ENCODE peak calls at places on chromosome 15, in six cellular contexts. A is stomach; I is cardiac fibroblast; J is kidney; V is Right ventricle myocardium superior; L is activated T-helper 1 cell treated with anti-CD3 and anti-CD28 coated beads, Interleukin-2, amount 50 U/mL, for 16 hours. B is an unnamed sample.

GRCh38 chr15:65058394-65059368 is 9.1 kb downstream of the RASL12 start:
- DNase-seq in A (no peak), I (no peak), J (no peak), V (no peak), L (no peak), B (no peak)

GRCh38 chr15:39468341-39468740 is 112.5 kb upstream of the THBS1 start:
- DNase-seq in A (no peak), I (no peak), J (no peak), V (no peak), L (no peak), B (no peak)

GRCh38 chr15:48939686-48940085 is 24.0 kb downstream of the SHC4 start:
- DNase-seq in A (no peak), I (peak; percentile 98), J (no peak), V (no peak), L (no peak), B (no peak)

GRCh38 chr15:88018865-88019626 is 237.5 kb downstream of the NTRK3 start:
- DNase-seq in A (no peak), I (peak; percentile 2), J (no peak), V (no peak), L (no peak), B (no peak)

GRCh38 chr15:74958320-74958907 is 1.8 kb upstream of the RPP25 start:
- DNase-seq in A (peak; percentile 81), I (peak; percentile 34), J (peak; percentile 88), V (peak; percentile 82), L (no peak), B (peak; percentile 63)

GRCh38 chr15:31487811-31488436 is 161.3 kb downstream of the KLF13 start:
- DNase-seq in A (peak; percentile 22), I (peak; percentile 88), J (peak; percentile 63), V (no peak), L (no peak), B (no peak)

GRCh38 chr15:89852342-89853005 is 37.8 kb upstream of the ANPEP start:
- DNase-seq in A (no peak), I (no peak), J (no peak), V (no peak), L (no peak), B (no peak)

GRCh38 chr15:29920515-29920914 is 98.2 kb upstream of the TJP1 start:
- DNase-seq in A (peak; percentile 60), I (no peak), J (peak; percentile 83), V (no peak), L (no peak), B (no peak)

GRCh38 chr15:62618432-62618831 is 424.1 kb upstream of the TPM1 start:
- DNase-seq in A (no peak), I (peak; percentile 88), J (no peak), V (no peak), L (no peak), B (no peak)

GRCh38 chr15:71230303-71230702 is 115.0 kb downstream of the THSD4 start:
- DNase-seq in A (no peak), I (no peak), J (no peak), V (no peak), L (no peak), B (no peak)

GRCh38 chr15:69509131-69509530 is 56.5 kb downstream of the RPLP1 start:
- DNase-seq in A (no peak), I (peak; percentile 26), J (no peak), V (no peak), L (no peak), B (no peak)

GRCh38 chr15:35740761-35741160 is 194.8 kb upstream of the DPH6 start:
- DNase-seq in A (no peak), I (peak; percentile 59), J (no peak), V (no peak), L (no peak), B (no peak)

GRCh38 chr15:47398594-47398993 is 318.7 kb upstream of the SEMA6D start:
- DNase-seq in A (no peak), I (no peak), J (no peak), V (no peak), L (no peak), B (no peak)

GRCh38 chr15:92880796-92881569 is 19.1 kb upstream of the CHD2 start:
- DNase-seq in A (no peak), I (no peak), J (no peak), V (no peak), L (no peak), B (no peak)